ENCODE peak calls at places on chromosomes 12 and 14, in seven cellular contexts. M is fibroblast of lung, O is tibial nerve, U is left ventricle myocardium inferior, L is fibroblast of mammary gland, J is IMR-90, G is WTC11. R is an unnamed sample.

GRCh38 chr12:69284131-69284530 is 44.8 kb downstream of the CPSF6 start:
- DNase-seq in O (peak; percentile 55), U (peak; percentile 81), M (peak; percentile 78), G (peak; percentile 70), L (peak; percentile 81), J (peak; percentile 70), R (peak; percentile 80)

GRCh38 chr14:35400707-35401421 is 3.7 kb downstream of the NFKBIA start:
- DNase-seq in G (no peak), U (no peak), M (no peak), J (no peak), L (no peak), O (no peak), R (peak; percentile 67)

GRCh38 chr14:77246784-77247183 is 24.2 kb downstream of the NGB start:
- DNase-seq in U (no peak), O (no peak), G (no peak), L (no peak), M (no peak), J (no peak), R (no peak)

GRCh38 chr14:34324363-34324795 is 137.7 kb downstream of the SPTSSA start:
- DNase-seq in J (peak; percentile 26), L (peak; percentile 50), G (no peak), U (no peak), O (peak; percentile 60), M (peak; percentile 23), R (peak; percentile 52)

GRCh38 chr14:34826661-34827060 is 48.5 kb downstream of the BAZ1A start:
- DNase-seq in M (peak; percentile 31), O (no peak), G (no peak), L (peak; percentile 70), U (no peak), J (peak; percentile 56), R (peak; percentile 38)

GRCh38 chr12:131747276-131747675 is 36.4 kb downstream of the SFSWAP start:
- DNase-seq in L (peak; percentile 48), G (no peak), M (no peak), O (no peak), U (no peak), J (no peak), R (no peak)

GRCh38 chr12:131883521-131883900 is 10.9 kb upstream of the ULK1 start:
- DNase-seq in O (no peak), G (no peak), M (no peak), U (no peak), J (no peak), L (no peak), R (no peak)

GRCh38 chr12:109111775-109112491 is 4.5 kb upstream of the ACACB start:
- DNase-seq in U (peak; percentile 78), G (peak; percentile 57), O (peak; percentile 89), J (peak; percentile 49), L (peak; percentile 63), M (peak; percentile 46), R (peak; percentile 49)

GRCh38 chr12:124862768-124863408 is 776 bp downstream of the SCARB1 start:
- DNase-seq in L (peak; percentile 27), G (no peak), O (no peak), U (no peak), M (peak; percentile 23), J (no peak), R (peak; percentile 48)

GRCh38 chr14:103517626-103518415 is 4.8 kb downstream of the CKB start:
- DNase-seq in G (no peak), O (no peak), M (no peak), J (no peak), L (no peak), U (no peak), R (no peak)

GRCh38 chr12:69275471-69275891 is 36.1 kb downstream of the CPSF6 start:
- DNase-seq in L (peak; percentile 15), G (no peak), M (peak; percentile 22), J (no peak), U (no peak), O (no peak), R (no peak)

GRCh38 chr12:23555808-23556207 is 393.7 kb downstream of the SOX5 start:
- DNase-seq in U (no peak), M (no peak), J (no peak), G (no peak), L (no peak), O (no peak), R (no peak)

GRCh38 chr12:29608581-29608980 is 111.1 kb upstream of the OVCH1 start:
- DNase-seq in L (no peak), J (no peak), U (no peak), M (no peak), G (no peak), O (no peak), R (no peak)

GRCh38 chr12:27176765-27177164 is 67.3 kb upstream of the STK38L start:
- DNase-seq in O (no peak), J (peak; percentile 80), L (peak; percentile 89), M (peak; percentile 79), G (no peak), U (no peak), R (peak; percentile 77)

GRCh38 chr14:89060191-89060590 is 235.7 kb downstream of the TTC8 start:
- DNase-seq in J (peak; percentile 3), G (no peak), L (peak; percentile 14), U (no peak), O (no peak), M (peak; percentile 5), R (peak; percentile 13)

GRCh38 chr12:121992059-121992879 is 29.4 kb upstream of the BCL7A start:
- DNase-seq in U (no peak), M (peak; percentile 99), L (peak; percentile 99), G (no peak), O (no peak), J (peak; percentile 99), R (peak; percentile 93)

GRCh38 chr14:76759589-76759988 is 1.7 kb upstream of the VASH1 start:
- DNase-seq in U (no peak), M (no peak), L (no peak), O (no peak), G (peak; percentile 1), J (no peak), R (no peak)

GRCh38 chr12:5794156-5794555 is 150.9 kb downstream of the ANO2 start:
- DNase-seq in L (no peak), O (no peak), G (no peak), U (no peak), M (no peak), J (no peak), R (no peak)

GRCh38 chr14:103404032-103404918 is 19.1 kb downstream of the MARK3 start:
- DNase-seq in G (no peak), M (no peak), U (no peak), J (peak; percentile 24), L (no peak), O (no peak), R (no peak)

GRCh38 chr12:85424581-85425348 is 144.7 kb downstream of the ALX1 start:
- DNase-seq in J (peak; percentile 2), M (peak; percentile 2), L (peak; percentile 19), U (no peak), G (peak; percentile 28), O (peak; percentile 35), R (peak; percentile 50)
- TF ChIP-seq CTCF in J (peak; percentile 41), M (peak; percentile 26), L (peak; percentile 33), U (peak; percentile 37), G (no peak), O (peak; percentile 23), R (peak; percentile 31)

GRCh38 chr14:50562841-50563240 is 2.9 kb downstream of the ATL1 start:
- DNase-seq in M (no peak), J (no peak), O (no peak), G (no peak), U (no peak), L (no peak), R (no peak)

GRCh38 chr14:50560929-50561280 is 960 bp downstream of the ATL1 start:
- DNase-seq in O (peak; percentile 79), M (peak; percentile 76), G (peak; percentile 40), U (peak; percentile 86), L (peak; percentile 66), J (peak; percentile 71), R (peak; percentile 47)

GRCh38 chr14:50559990-50560928 is at the start of gene ATL1:
- DNase-seq in J (peak; percentile 74), L (peak; percentile 69), G (peak; percentile 81), U (peak; percentile 75), M (peak; percentile 81), O (peak; percentile 68), R (peak; percentile 77)
- TF ChIP-seq CTCF in J (no peak), L (no peak), G (no peak), U (no peak), M (no peak), O (no peak), R (no peak)

GRCh38 chr12:126055521-126055920 is 990.3 kb downstream of the AACS start:
- DNase-seq in G (no peak), M (peak; percentile 98), L (peak; percentile 24), O (no peak), J (no peak), U (no peak), R (peak; percentile 76)

DNA sequence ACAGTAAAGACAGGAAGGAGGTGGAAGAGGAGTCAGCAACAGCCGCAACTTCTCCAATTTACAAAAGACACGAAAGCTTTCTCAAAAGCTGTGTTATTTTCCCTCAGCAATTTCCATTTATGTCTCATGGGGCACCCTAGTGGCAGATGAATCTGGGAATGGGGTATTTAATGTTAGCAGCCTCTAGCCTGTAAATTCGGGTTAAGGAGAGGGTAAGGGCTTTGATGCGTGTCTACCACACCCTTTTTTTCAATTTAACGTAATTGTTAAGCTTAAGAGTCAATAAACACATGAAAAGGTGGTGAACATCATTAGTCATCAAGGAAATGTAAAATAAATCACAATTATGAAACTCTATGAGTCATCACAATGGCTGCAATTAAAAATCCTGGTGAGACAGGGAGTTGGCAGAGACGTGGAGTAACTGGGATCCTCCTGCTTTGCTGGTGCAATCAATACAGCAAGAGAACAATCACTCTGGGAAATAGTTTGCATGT is 986.4 kb downstream of the AACS start:
- DNase-seq in U (no peak), J (no peak), G (no peak), M (peak; percentile 96), L (peak; percentile 34), O (no peak), R (peak; percentile 95)
- TF ChIP-seq CTCF in U (no peak), J (no peak), G (no peak), M (no peak), L (no peak), O (no peak), R (peak; percentile 49)

GRCh38 chr12:117235261-117235660 is 45.0 kb upstream of the FBXO21 start:
- DNase-seq in G (peak; percentile 22), L (no peak), M (no peak), U (no peak), O (no peak), J (no peak), R (no peak)

GRCh38 chr12:117227000-117227653 is 36.9 kb upstream of the FBXO21 start:
- DNase-seq in J (no peak), O (no peak), U (no peak), M (no peak), L (no peak), G (peak; percentile 29), R (no peak)

GRCh38 chr12:117228239-117228638 is 38.0 kb upstream of the FBXO21 start:
- DNase-seq in M (no peak), J (no peak), U (no peak), O (no peak), G (no peak), L (peak; percentile 6), R (peak; percentile 54)

GRCh38 chr12:117234441-117234840 is 44.2 kb upstream of the FBXO21 start:
- DNase-seq in G (no peak), J (no peak), U (no peak), L (no peak), O (no peak), M (no peak), R (no peak)

DNA sequence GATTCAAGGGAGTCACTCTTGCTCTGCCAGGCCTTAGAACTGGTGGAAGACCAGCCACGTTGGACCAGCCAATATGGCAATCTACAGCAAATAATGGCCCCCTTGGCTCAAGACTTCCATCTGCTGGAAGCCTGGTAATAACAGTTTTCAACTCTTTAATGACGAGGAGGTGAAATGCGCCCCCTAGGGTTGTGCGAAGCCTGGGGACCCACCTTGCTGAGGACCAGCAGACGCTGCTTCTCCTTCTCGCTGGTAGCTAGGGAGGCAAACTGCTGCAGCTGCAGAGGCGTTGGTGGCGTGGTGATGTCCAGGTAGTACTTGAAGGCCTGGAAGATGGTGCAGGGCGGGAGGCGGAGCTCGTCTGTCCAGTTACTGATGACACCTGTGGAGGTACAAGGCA is 41.5 kb upstream of the FBXO21 start:
- DNase-seq in J (no peak), O (no peak), G (peak; percentile 62), L (no peak), U (no peak), M (no peak), R (no peak)
- TF ChIP-seq CTCF in J (no peak), O (no peak), G (no peak), L (peak; percentile 6), U (no peak), M (no peak), R (no peak)

R was measured in MCF 10A.